ENCODE peak calls at places on chromosome 2, in six cellular contexts. C is mucosa of descending colon, T is psoas muscle, P is anterior cingulate cortex, U is astrocyte of the spinal cord, X is NCI-H1436. Q is an unnamed sample.

GRCh38 chr2:172943563-172943962 is 132.1 kb upstream of the MAP3K20 start:
- DNase-seq in C (no peak), T (no peak), P (no peak), U (no peak), X (no peak), Q (no peak)

GRCh38 chr2:98379311-98380202 is 33.3 kb downstream of the CNGA3 start:
- DNase-seq in C (no peak), T (no peak), P (no peak), U (peak; percentile 1), X (no peak), Q (no peak)

GRCh38 chr2:202023198-202023903 is 10.3 kb upstream of the FZD7 start:
- DNase-seq in C (no peak), T (no peak), P (no peak), U (no peak), X (peak; percentile 82), Q (no peak)

GRCh38 chr2:223969856-223970255 is 12.6 kb downstream of the MRPL44 start:
- DNase-seq in C (no peak), T (no peak), P (no peak), U (no peak), X (no peak), Q (no peak)

GRCh38 chr2:54772110-54772509 is 48.6 kb downstream of the EML6 start:
- DNase-seq in C (no peak), T (no peak), P (no peak), U (peak; percentile 42), X (no peak), Q (no peak)

GRCh38 chr2:229314117-229314516 is 43.0 kb upstream of the PID1 start:
- DNase-seq in C (no peak), T (no peak), P (no peak), U (no peak), X (no peak), Q (no peak)

GRCh38 chr2:43041661-43042360 is 184.6 kb downstream of the ZFP36L2 start:
- DNase-seq in C (peak; percentile 33), T (peak; percentile 48), P (peak; percentile 44), U (peak; percentile 99), X (no peak), Q (no peak)

GRCh38 chr2:188788621-188789020 is 185.6 kb upstream of the COL3A1 start:
- DNase-seq in C (no peak), T (peak; percentile 66), P (peak; percentile 3), U (peak; percentile 96), X (no peak), Q (no peak)

GRCh38 chr2:212815453-212815852 is 276.9 kb upstream of the ERBB4 start:
- DNase-seq in C (no peak), T (no peak), P (no peak), U (no peak), X (no peak), Q (no peak)

GRCh38 chr2:153230977-153231376 is 247.6 kb downstream of the RPRM start:
- DNase-seq in C (no peak), T (no peak), P (no peak), U (no peak), X (peak; percentile 57), Q (no peak)

GRCh38 chr2:168641636-168642035 is 160.8 kb upstream of the NOSTRIN start:
- DNase-seq in C (no peak), T (no peak), P (no peak), U (peak; percentile 18), X (no peak), Q (no peak)

GRCh38 chr2:160221391-160222276 is 21.6 kb upstream of the ITGB6 start:
- DNase-seq in C (peak; percentile 88), T (peak; percentile 73), P (no peak), U (peak; percentile 66), X (no peak), Q (no peak)

GRCh38 chr2:166239548-166239947 is 111.7 kb upstream of the SCN1A start:
- DNase-seq in C (no peak), T (no peak), P (no peak), U (peak; percentile 93), X (no peak), Q (no peak)

GRCh38 chr2:218733615-218734021 is 23.0 kb downstream of the TTLL4 start:
- DNase-seq in C (no peak), T (no peak), P (peak; percentile 42), U (peak; percentile 40), X (no peak), Q (no peak)

GRCh38 chr2:78070693-78071092 is 548.5 kb upstream of the LRRTM4 start:
- DNase-seq in C (no peak), T (no peak), P (no peak), U (no peak), X (no peak), Q (no peak)

GRCh38 chr2:218631837-218632236 is 24.1 kb downstream of the PLCD4 start:
- DNase-seq in C (no peak), T (no peak), P (no peak), U (peak; percentile 14), X (no peak), Q (no peak)

GRCh38 chr2:120886967-120887672 is 151.5 kb downstream of the GLI2 start:
- DNase-seq in C (no peak), T (peak; percentile 46), P (no peak), U (peak; percentile 47), X (no peak), Q (no peak)

Q was measured in putamen.